ENCODE peak calls at places on chromosome 18, in six cellular contexts. N is upper lobe of left lung, D is T1000, T is cardiac muscle cell, W is A549, L is MV-4-11. J is an unnamed sample.
A peak's percentile ranks its signal among the peaks of the same experiment; 100 is the strongest.

GRCh38 chr18:812673-813404 is 797 bp upstream of the YES1 start:
- DNase-seq in L (peak; percentile 95), N (no peak), W (peak; percentile 70), D (peak; percentile 44), T (no peak), J (peak; percentile 59)

GRCh38 chr18:79581911-79582310 is 97.7 kb upstream of the CTDP1 start:
- DNase-seq in W (no peak), L (no peak), T (no peak), D (no peak), N (no peak), J (no peak)

GRCh38 chr18:80175451-80176235 is 66.6 kb downstream of the ADNP2 start:
- DNase-seq in N (no peak), L (peak; percentile 45), W (no peak), T (no peak), D (no peak), J (no peak)

GRCh38 chr18:42414756-42415454 is 459.9 kb downstream of the PIK3C3 start:
- DNase-seq in W (peak; percentile 6), L (no peak), T (no peak), N (no peak), D (no peak), J (no peak)

GRCh38 chr18:61842146-61842545 is 50.7 kb downstream of the RNF152 start:
- DNase-seq in T (no peak), W (no peak), L (no peak), N (no peak), D (no peak), J (no peak)

GRCh38 chr18:12659904-12660605 is 2.1 kb upstream of the SPIRE1 start:
- DNase-seq in L (peak; percentile 19), D (no peak), W (peak; percentile 61), T (peak; percentile 56), N (no peak), J (no peak)

GRCh38 chr18:58205087-58205779 is 161.2 kb downstream of the NEDD4L start:
- DNase-seq in L (no peak), W (no peak), D (no peak), T (no peak), N (no peak), J (no peak)

GRCh38 chr18:6878881-6879280 is 149.4 kb downstream of the ARHGAP28 start:
- DNase-seq in N (no peak), D (no peak), L (no peak), W (no peak), T (no peak), J (no peak)

GRCh38 chr18:12593861-12594260 is 64.0 kb downstream of the SPIRE1 start:
- DNase-seq in T (no peak), W (no peak), D (no peak), N (no peak), L (no peak), J (no peak)

GRCh38 chr18:25350561-25351201 is 1.3 kb downstream of the ZNF521 start:
- DNase-seq in T (peak; percentile 81), D (peak; percentile 36), L (no peak), W (no peak), N (peak; percentile 88), J (no peak)

GRCh38 chr18:74316257-74317180 is 880 bp downstream of the C18orf63 start:
- DNase-seq in D (no peak), T (peak; percentile 44), N (peak; percentile 62), L (no peak), W (peak; percentile 42), J (peak; percentile 35)

GRCh38 chr18:26719909-26720308 is 145.6 kb downstream of the AQP4 start:
- DNase-seq in D (no peak), L (peak; percentile 64), W (no peak), T (no peak), N (no peak), J (no peak)